ENCODE peak calls at places on chromosomes 12 and 14, in six cellular contexts. R, V, X, L, T and D are unnamed samples.

GRCh38 chr14:55874785-55875184 is 243.4 kb upstream of the PELI2 start:
- DNase-seq in R (no peak), V (no peak), X (no peak), L (no peak), T (no peak), D (no peak)

GRCh38 chr12:93838180-93838579 is 161.0 kb downstream of the CRADD start:
- DNase-seq in R (no peak), V (no peak), X (no peak), L (no peak), T (no peak), D (no peak)

GRCh38 chr14:89618821-89619551 is 202.0 kb upstream of the FOXN3 start:
- DNase-seq in R (peak), V (peak), X (peak), L (peak), T (no peak), D (peak)

GRCh38 chr12:99960312-99960711 is 24.4 kb downstream of the ANKS1B start:
- DNase-seq in R (no peak), V (no peak), X (no peak), L (no peak), T (no peak), D (no peak)

GRCh38 chr12:31728289-31728916 is 418 bp downstream of the AMN1 start:
- DNase-seq in R (no peak), V (peak), X (peak), L (no peak), T (no peak), D (no peak)

GRCh38 chr12:77232045-77232444 is 166.7 kb upstream of the E2F7 start:
- DNase-seq in R (no peak), V (no peak), X (no peak), L (no peak), T (no peak), D (peak)

GRCh38 chr12:41910578-41911331 is 233.9 kb downstream of the GXYLT1 start:
- DNase-seq in R (no peak), V (no peak), X (no peak), L (no peak), T (no peak), D (no peak)

GRCh38 chr14:49303952-49304516 is 282.1 kb downstream of the RPS29 start:
- DNase-seq in R (no peak), V (peak), X (no peak), L (no peak), T (no peak), D (peak)

GRCh38 chr12:6688543-6688999 is 604 bp downstream of the ZNF384 start:
- DNase-seq in R (no peak), V (no peak), X (no peak), L (no peak), T (peak), D (peak)

GRCh38 chr12:62865090-62865489 is 69.9 kb downstream of the PPM1H start:
- DNase-seq in R (no peak), V (no peak), X (no peak), L (no peak), T (no peak), D (no peak)

GRCh38 chr12:44812062-44812461 is 64.1 kb downstream of the NELL2 start:
- DNase-seq in R (peak), V (no peak), X (no peak), L (no peak), T (no peak), D (no peak)

GRCh38 chr12:88026196-88026595 is 3.0 kb downstream of the C12orf50 start:
- DNase-seq in R (no peak), V (no peak), X (no peak), L (no peak), T (no peak), D (no peak)

GRCh38 chr14:94494085-94494484 is 15.2 kb downstream of the SERPINA12 start:
- DNase-seq in R (no peak), V (no peak), X (no peak), L (no peak), T (no peak), D (no peak)

GRCh38 chr12:96989916-96990315 is 82.9 kb downstream of the NEDD1 start:
- DNase-seq in R (peak), V (peak), X (peak), L (peak), T (no peak), D (no peak)

GRCh38 chr12:103249614-103250013 is 246.2 kb downstream of the C12orf42 start:
- DNase-seq in R (no peak), V (no peak), X (no peak), L (no peak), T (no peak), D (no peak)

GRCh38 chr12:48995061-48995879 is 3.9 kb downstream of the DDN start:
- DNase-seq in R (peak), V (peak), X (peak), L (peak), T (no peak), D (peak)

GRCh38 chr12:68483592-68484373 is 126.9 kb upstream of the RAP1B start:
- DNase-seq in R (no peak), V (no peak), X (no peak), L (no peak), T (no peak), D (peak)

GRCh38 chr12:124720019-124720686 is 143.5 kb downstream of the SCARB1 start:
- DNase-seq in R (no peak), V (no peak), X (no peak), L (no peak), T (no peak), D (peak)

GRCh38 chr14:19911114-19911513 is 9.3 kb upstream of the OR4K5 start:
- DNase-seq in R (no peak), V (no peak), X (no peak), L (no peak), T (no peak), D (no peak)

GRCh38 chr12:118237053-118237665 is 101.2 kb downstream of the PEBP1 start:
- DNase-seq in R (no peak), V (no peak), X (no peak), L (no peak), T (peak), D (no peak)

GRCh38 chr12:67750528-67751183 is 102.1 kb downstream of the DYRK2 start:
- DNase-seq in R (no peak), V (no peak), X (no peak), L (no peak), T (no peak), D (no peak)

GRCh38 chr12:58106185-58106584 is 164.8 kb downstream of the ATP23 start:
- DNase-seq in R (no peak), V (no peak), X (no peak), L (no peak), T (no peak), D (no peak)

GRCh38 chr12:101823891-101824290 is 6.9 kb downstream of the GNPTAB start:
- DNase-seq in R (peak), V (peak), X (peak), L (peak), T (no peak), D (no peak)

GRCh38 chr14:54200726-54201125 is 196.1 kb upstream of the CDKN3 start:
- DNase-seq in R (no peak), V (no peak), X (no peak), L (no peak), T (no peak), D (peak)

GRCh38 chr14:34978444-34978843 is 4.3 kb upstream of the SRP54 start:
- DNase-seq in R (no peak), V (no peak), X (no peak), L (no peak), T (no peak), D (no peak)

GRCh38 chr14:92325835-92326234 is 2.9 kb downstream of the SLC24A4 start:
- DNase-seq in R (no peak), V (no peak), X (no peak), L (no peak), T (no peak), D (no peak)

GRCh38 chr14:92323916-92324818 is 1.2 kb downstream of the SLC24A4 start:
- DNase-seq in R (no peak), V (peak), X (no peak), L (no peak), T (no peak), D (no peak)

GRCh38 chr14:92334050-92334449 is 11.1 kb downstream of the SLC24A4 start:
- DNase-seq in R (no peak), V (no peak), X (no peak), L (no peak), T (no peak), D (no peak)

GRCh38 chr14:92323031-92323915 is at the start of gene SLC24A4:
- DNase-seq in R (no peak), V (peak), X (no peak), L (no peak), T (no peak), D (no peak)

DNA sequence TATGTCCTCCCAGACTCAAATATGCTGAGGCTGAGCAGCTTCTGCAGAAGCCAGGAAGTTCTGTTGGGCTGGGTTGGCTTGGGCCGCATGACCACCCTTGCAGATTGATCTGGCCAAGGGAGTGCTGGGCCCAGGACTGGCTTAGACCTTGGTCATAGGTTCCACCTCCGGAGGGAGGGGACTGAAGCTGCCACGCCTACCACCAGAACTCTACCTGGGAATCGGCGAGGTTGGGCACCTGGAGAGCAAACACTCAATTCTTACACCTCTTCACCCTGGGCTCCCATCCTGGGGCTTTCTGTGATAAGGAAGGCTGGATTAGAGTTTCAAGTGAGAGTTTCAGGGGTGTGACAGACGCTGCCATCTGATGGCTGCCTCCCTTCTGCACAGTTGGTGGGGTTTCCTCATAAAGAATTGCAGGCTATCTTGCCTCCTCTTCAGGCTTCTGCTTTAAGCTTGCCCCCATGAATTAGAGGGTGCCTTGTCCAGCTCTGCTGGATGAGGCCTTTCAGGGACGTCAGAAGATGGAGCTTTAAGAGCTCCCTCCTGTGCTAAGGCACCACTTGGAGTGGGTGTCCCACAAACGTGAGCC is 5.8 kb downstream of the SLC24A4 start:
- DNase-seq in R (no peak), V (no peak), X (no peak), L (no peak), T (no peak), D (no peak)
- TF ChIP-seq CEBPB in R (no peak), V (no peak), X (no peak), L (no peak), T (no peak), D (no peak)

GRCh38 chr14:68740798-68741480 is 51.9 kb downstream of the ZFP36L1 start:
- DNase-seq in R (no peak), V (no peak), X (no peak), L (no peak), T (no peak), D (no peak)

GRCh38 chr14:68741839-68742470 is 50.9 kb downstream of the ZFP36L1 start:
- DNase-seq in R (no peak), V (no peak), X (no peak), L (no peak), T (peak), D (no peak)

GRCh38 chr14:68738559-68738958 is 54.3 kb downstream of the ZFP36L1 start:
- DNase-seq in R (no peak), V (no peak), X (no peak), L (no peak), T (no peak), D (no peak)

GRCh38 chr14:68741481-68741799 is 51.4 kb downstream of the ZFP36L1 start:
- DNase-seq in R (no peak), V (no peak), X (no peak), L (no peak), T (no peak), D (no peak)

GRCh38 chr14:68739701-68740100 is 53.2 kb downstream of the ZFP36L1 start:
- DNase-seq in R (no peak), V (no peak), X (no peak), L (no peak), T (no peak), D (no peak)
- H2AFZ ChIP-seq in R (no peak), V (no peak), X (no peak), L (no peak), T (no peak), D (no peak)

GRCh38 chr14:100566119-100566518 is 21.1 kb downstream of the BEGAIN start:
- DNase-seq in R (no peak), V (no peak), X (no peak), L (no peak), T (no peak), D (no peak)
- TF ChIP-seq CEBPB in R (no peak), V (no peak), X (no peak), L (no peak), T (no peak), D (no peak)

GRCh38 chr14:67998804-67999203 is 179.2 kb downstream of the RAD51B start:
- DNase-seq in R (no peak), V (no peak), X (no peak), L (no peak), T (no peak), D (no peak)
- H2AFZ ChIP-seq in R (no peak), V (no peak), X (no peak), L (no peak), T (no peak), D (no peak)

DNA sequence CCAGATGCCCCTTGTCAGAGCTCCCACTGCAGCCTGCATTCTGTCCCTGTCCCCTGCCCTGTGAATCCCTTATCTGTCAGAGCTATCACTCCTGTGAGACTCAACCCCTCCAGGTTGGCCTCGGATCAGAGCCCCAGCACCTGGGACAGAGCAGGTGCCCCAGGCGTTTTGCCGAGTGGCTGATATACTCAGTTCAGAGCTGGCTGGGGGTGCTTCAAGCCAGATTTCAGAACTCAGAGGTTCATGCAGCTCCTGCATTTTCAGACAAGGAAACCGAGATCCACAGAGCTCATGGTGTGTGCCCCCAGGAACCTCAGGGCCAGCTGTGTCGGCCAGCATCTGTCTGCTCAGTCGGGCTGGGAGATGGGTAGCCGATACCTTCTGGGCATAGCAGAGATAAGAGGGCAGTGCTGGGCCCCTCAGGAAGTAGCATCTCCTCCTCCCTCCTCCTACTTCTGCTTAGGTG is 228.0 kb upstream of the RTL1 start:
- DNase-seq in R (no peak), V (peak), X (no peak), L (no peak), T (no peak), D (no peak)
- TF ChIP-seq CEBPB in R (no peak), V (no peak), X (no peak), L (no peak), T (no peak), D (no peak)

GRCh38 chr14:28707814-28708213 is 58.8 kb upstream of the FOXG1 start:
- DNase-seq in R (no peak), V (no peak), X (no peak), L (no peak), T (no peak), D (no peak)

GRCh38 chr14:28704153-28704552 is 62.4 kb upstream of the FOXG1 start:
- DNase-seq in R (no peak), V (no peak), X (no peak), L (no peak), T (no peak), D (no peak)

DNA sequence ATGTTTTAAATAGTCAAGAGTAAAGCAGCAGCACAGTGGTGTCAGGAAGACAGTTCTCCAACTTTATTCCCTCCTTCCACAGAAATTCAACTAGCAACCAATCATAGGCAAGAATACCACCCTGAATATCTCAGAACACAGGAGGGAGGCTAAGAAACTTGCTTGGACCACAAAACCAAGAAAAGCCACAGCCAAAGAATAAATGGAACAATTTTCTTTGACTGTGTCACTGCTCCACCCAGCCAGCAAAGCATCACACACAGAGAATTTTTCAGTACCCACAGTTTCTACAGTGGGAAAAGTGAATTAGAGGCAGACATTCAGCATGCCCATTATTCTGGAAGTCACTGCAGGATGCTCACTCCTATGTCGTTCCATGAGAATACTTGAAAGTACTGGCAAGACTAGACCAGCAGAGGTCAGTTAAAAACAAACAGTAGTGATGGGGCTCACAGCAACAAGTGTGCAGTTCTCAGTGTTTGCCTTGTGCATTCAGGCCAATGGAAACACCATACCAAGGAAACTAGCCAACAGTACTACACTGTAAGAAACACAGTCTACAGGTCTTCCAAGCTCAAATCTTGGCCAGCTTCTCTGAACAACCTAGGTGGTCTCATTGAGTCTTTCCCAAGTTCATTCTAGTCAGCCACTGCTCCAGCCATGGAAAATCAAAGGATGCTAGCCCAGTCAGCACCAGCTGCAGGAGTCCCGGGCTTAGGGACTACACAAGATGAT is 56.8 kb upstream of the FOXG1 start:
- DNase-seq in R (no peak), V (no peak), X (no peak), L (no peak), T (no peak), D (no peak)
- H2AFZ ChIP-seq in R (no peak), V (peak), X (no peak), L (no peak), T (no peak), D (no peak)

DNA sequence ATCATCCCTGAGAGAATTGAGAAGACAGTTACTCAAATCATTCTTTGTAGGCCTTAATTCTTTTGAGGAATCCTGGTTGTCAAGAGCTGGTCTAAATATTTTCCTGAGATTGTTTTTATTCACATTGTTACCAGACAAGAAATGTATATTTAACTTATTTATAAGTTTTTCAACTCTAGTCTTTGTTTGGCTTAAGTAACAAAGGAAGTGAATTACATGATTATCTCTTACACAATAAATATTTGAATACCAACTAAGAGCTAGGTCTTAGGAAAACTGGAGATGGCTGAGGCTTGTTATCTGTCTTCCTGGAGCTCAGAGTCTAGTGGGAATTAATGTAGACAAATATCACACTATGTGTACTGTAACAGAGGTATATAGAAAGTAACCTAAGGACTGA is 169.5 kb downstream of the DACT1 start:
- DNase-seq in R (no peak), V (no peak), X (no peak), L (no peak), T (no peak), D (no peak)
- TF ChIP-seq CEBPB in R (no peak), V (no peak), X (no peak), L (no peak), T (no peak), D (peak)

GRCh38 chr14:77301103-77301502 is 19.6 kb downstream of the POMT2 start:
- DNase-seq in R (peak), V (peak), X (peak), L (peak), T (no peak), D (peak)
- H2AFZ ChIP-seq in R (no peak), V (no peak), X (no peak), L (no peak), T (no peak), D (peak)

DNA sequence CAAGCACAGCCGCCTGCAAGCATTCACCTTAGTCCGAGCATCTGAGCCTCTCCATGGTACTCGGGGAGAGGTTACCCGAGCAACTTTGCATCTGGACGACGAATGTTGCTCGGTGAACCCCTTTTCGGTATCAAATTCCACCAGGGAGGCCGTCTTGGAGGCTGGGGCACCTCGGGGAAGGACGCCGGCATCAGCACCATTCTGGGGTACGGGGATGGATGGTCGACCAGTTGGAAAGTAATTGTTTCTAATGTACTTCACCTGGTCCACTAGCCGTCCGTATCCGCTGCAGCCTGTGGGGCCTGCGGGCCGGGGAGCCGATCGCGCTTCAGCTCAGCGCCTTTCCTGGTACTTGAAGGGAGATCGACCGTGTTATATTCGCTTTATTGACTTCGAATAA is 161.7 kb upstream of the RTL1 start:
- DNase-seq in R (no peak), V (no peak), X (no peak), L (no peak), T (no peak), D (no peak)
- TF ChIP-seq CEBPB in R (no peak), V (no peak), X (no peak), L (no peak), T (no peak), D (no peak)

GRCh38 chr12:127463237-127463636 is 803.7 kb upstream of the TMEM132C start:
- DNase-seq in R (no peak), V (no peak), X (no peak), L (no peak), T (no peak), D (no peak)

GRCh38 chr12:127457726-127458125 is 809.2 kb upstream of the TMEM132C start:
- DNase-seq in R (no peak), V (no peak), X (no peak), L (no peak), T (no peak), D (no peak)

GRCh38 chr12:127455347-127456265 is 811.4 kb upstream of the TMEM132C start:
- DNase-seq in R (no peak), V (peak), X (no peak), L (no peak), T (no peak), D (no peak)

GRCh38 chr12:127459166-127459565 is 807.8 kb upstream of the TMEM132C start:
- DNase-seq in R (no peak), V (no peak), X (no peak), L (no peak), T (no peak), D (no peak)

GRCh38 chr12:127459687-127460086 is 807.3 kb upstream of the TMEM132C start:
- DNase-seq in R (no peak), V (no peak), X (no peak), L (no peak), T (no peak), D (no peak)
- H2AFZ ChIP-seq in R (no peak), V (no peak), X (no peak), L (no peak), T (no peak), D (no peak)